ENCODE peak calls at places on chromosomes 7 and 10, in ten cellular contexts. V is activated CD4-positive, alpha-beta T cell treated with anti-CD3 and anti-CD28 coated beads, Interleukin-2, amount 50 U/mL, for 1 hour; H is iris pigment epithelial cell; E is stimulated activated CD8-positive, alpha-beta memory T cell treated with anti-CD3 and anti-CD28 coated beads, Interleukin-7, amount 100 ng/mL, for 4 hours; L is NCI-H1092; O is GM03348; Z is left ventricle myocardium inferior; Y is Kasumi-1; R is NAMALWA; U is stimulated activated naive CD8-positive, alpha-beta T cell treated with anti-CD3 and anti-CD28 coated beads, Interleukin-15, Interleukin-2, amounts not matched to agents 100 U/mL and 50 U/mL, for 24 hours. G is an unnamed sample.

GRCh38 chr10:4651404-4652037 is 174.5 kb upstream of the AKR1E2 start:
- DNase-seq in V (no peak), H (no peak), E (no peak), L (no peak), O (no peak), Z (no peak), Y (no peak), R (no peak), U (no peak), G (no peak)

GRCh38 chr10:112526906-112527305 is 79.9 kb downstream of the VTI1A start:
- DNase-seq in V (no peak), H (no peak), E (no peak), L (no peak), O (no peak), Z (no peak), Y (no peak), R (no peak), U (no peak), G (no peak)

GRCh38 chr10:88792656-88793055 is 9.9 kb upstream of the LIPM start:
- DNase-seq in V (no peak), H (peak; percentile 84), E (no peak), L (no peak), O (peak; percentile 11), Z (peak; percentile 20), Y (peak; percentile 43), R (no peak), U (peak; percentile 14), G (peak; percentile 69)

GRCh38 chr7:32336726-32337125 is 153.5 kb downstream of the LSM5 start:
- DNase-seq in V (no peak), H (no peak), E (no peak), L (no peak), O (no peak), Z (no peak), Y (no peak), R (no peak), U (no peak), G (no peak)

GRCh38 chr10:133159950-133160812 is at the start of gene KNDC1:
- DNase-seq in V (no peak), H (peak; percentile 44), E (no peak), L (no peak), O (peak; percentile 85), Z (no peak), Y (no peak), R (no peak), U (no peak), G (peak; percentile 49)

GRCh38 chr10:110481948-110482347 is 15.8 kb upstream of the DUSP5 start:
- DNase-seq in V (no peak), H (peak; percentile 12), E (no peak), L (no peak), O (peak; percentile 48), Z (no peak), Y (no peak), R (no peak), U (no peak), G (no peak)

GRCh38 chr10:25725917-25726716 is 207.9 kb upstream of the MYO3A start:
- DNase-seq in V (no peak), H (peak; percentile 58), E (no peak), L (peak; percentile 18), O (peak; percentile 61), Z (no peak), Y (peak; percentile 94), R (peak; percentile 79), U (peak; percentile 13), G (no peak)

GRCh38 chr10:30882281-30882680 is 149.4 kb downstream of the ZNF438 start:
- DNase-seq in V (no peak), H (peak; percentile 47), E (no peak), L (no peak), O (no peak), Z (no peak), Y (no peak), R (no peak), U (no peak), G (no peak)

GRCh38 chr10:80187465-80188409 is 17.6 kb downstream of the ANXA11 start:
- DNase-seq in V (peak; percentile 76), H (no peak), E (peak; percentile 43), L (no peak), O (no peak), Z (no peak), Y (peak; percentile 99), R (peak; percentile 76), U (peak; percentile 65), G (peak; percentile 72)

GRCh38 chr7:101390901-101391301 is 28.2 kb downstream of the COL26A1 start:
- DNase-seq in V (peak; percentile 8), H (peak; percentile 22), E (no peak), L (no peak), O (peak; percentile 28), Z (peak; percentile 34), Y (peak; percentile 43), R (peak; percentile 82), U (peak; percentile 60), G (no peak)

GRCh38 chr7:115789901-115790300 is 240.7 kb downstream of the TFEC start:
- DNase-seq in V (no peak), H (no peak), E (no peak), L (no peak), O (no peak), Z (no peak), Y (no peak), R (no peak), U (no peak), G (no peak)

GRCh38 chr10:16835223-16835622 is 18.0 kb upstream of the RSU1 start:
- DNase-seq in V (peak; percentile 27), H (no peak), E (no peak), L (no peak), O (no peak), Z (no peak), Y (no peak), R (no peak), U (no peak), G (no peak)

GRCh38 chr7:12524794-12525386 is 45.6 kb upstream of the SCIN start:
- DNase-seq in V (no peak), H (peak; percentile 69), E (no peak), L (peak; percentile 47), O (peak; percentile 36), Z (no peak), Y (peak; percentile 53), R (peak; percentile 82), U (no peak), G (no peak)

GRCh38 chr7:7427363-7427762 is 108.3 kb downstream of the COL28A1 start:
- DNase-seq in V (no peak), H (no peak), E (no peak), L (no peak), O (no peak), Z (no peak), Y (no peak), R (no peak), U (no peak), G (no peak)

GRCh38 chr10:84540617-84541288 is 212.4 kb downstream of the CCSER2 start:
- DNase-seq in V (peak; percentile 65), H (peak; percentile 59), E (peak; percentile 15), L (no peak), O (peak; percentile 92), Z (peak; percentile 53), Y (peak; percentile 54), R (peak; percentile 31), U (peak; percentile 82), G (peak; percentile 74)

GRCh38 chr7:98078197-98078870 is 28.3 kb upstream of the LMTK2 start:
- DNase-seq in V (no peak), H (no peak), E (no peak), L (no peak), O (no peak), Z (no peak), Y (no peak), R (no peak), U (no peak), G (no peak)

GRCh38 chr7:683526-684205 is 42.8 kb upstream of the DNAAF5 start:
- DNase-seq in V (no peak), H (no peak), E (no peak), L (no peak), O (no peak), Z (peak; percentile 4), Y (no peak), R (no peak), U (no peak), G (no peak)

GRCh38 chr10:61341008-61341407 is 112.2 kb downstream of the TMEM26 start:
- DNase-seq in V (no peak), H (no peak), E (no peak), L (no peak), O (no peak), Z (no peak), Y (no peak), R (no peak), U (no peak), G (no peak)

GRCh38 chr10:29873941-29874340 is 185.4 kb downstream of the JCAD start:
- DNase-seq in V (no peak), H (peak; percentile 57), E (no peak), L (no peak), O (no peak), Z (no peak), Y (no peak), R (no peak), U (no peak), G (no peak)

GRCh38 chr10:87829986-87830732 is 12.1 kb upstream of the ATAD1 start:
- DNase-seq in V (no peak), H (peak; percentile 28), E (no peak), L (no peak), O (no peak), Z (no peak), Y (no peak), R (no peak), U (no peak), G (no peak)

GRCh38 chr10:24784923-24785322 is 61.2 kb upstream of the ARHGAP21 start:
- DNase-seq in V (no peak), H (peak; percentile 35), E (no peak), L (no peak), O (no peak), Z (no peak), Y (no peak), R (no peak), U (no peak), G (no peak)

GRCh38 chr10:133379152-133379800 is at the start of gene PAOX:
- DNase-seq in V (peak; percentile 46), H (peak; percentile 55), E (no peak), L (no peak), O (peak; percentile 94), Z (peak; percentile 74), Y (no peak), R (no peak), U (peak; percentile 77), G (peak; percentile 81)

G was measured in lower lobe of right lung.